ENCODE peak calls at places on chromosomes 16 and 17, in nine cellular contexts. V, A, O, H, Y, S, Z, G and K are unnamed samples.

GRCh38 chr17:65139045-65139764 is 2.0 kb downstream of the RGS9 start:
- DNase-seq in V (no peak), A (no peak), O (no peak), H (no peak), Y (no peak), S (no peak), Z (no peak), G (no peak), K (no peak)

GRCh38 chr17:17420561-17421269 is 56.1 kb upstream of the MED9 start:
- DNase-seq in V (no peak), A (no peak), O (peak), H (no peak), Y (no peak), S (no peak), Z (no peak), G (peak), K (peak)

GRCh38 chr17:69018022-69018615 is 42.6 kb downstream of the ABCA9 start:
- DNase-seq in V (no peak), A (no peak), O (no peak), H (no peak), Y (no peak), S (no peak), Z (no peak), G (no peak), K (no peak)

GRCh38 chr17:17613708-17614114 is 22.2 kb upstream of the PEMT start:
- DNase-seq in V (no peak), A (no peak), O (peak), H (no peak), Y (peak), S (peak), Z (peak), G (peak), K (peak)

GRCh38 chr17:36722121-36722902 is 120.9 kb downstream of the MRM1 start:
- DNase-seq in V (no peak), A (peak), O (peak), H (no peak), Y (peak), S (no peak), Z (peak), G (peak), K (no peak)

GRCh38 chr17:40535438-40535837 is 29.8 kb downstream of the CCR7 start:
- DNase-seq in V (no peak), A (no peak), O (no peak), H (no peak), Y (no peak), S (no peak), Z (no peak), G (no peak), K (no peak)

GRCh38 chr17:78677303-78678219 is 100.4 kb upstream of the DNAH17 start:
- DNase-seq in V (no peak), A (peak), O (no peak), H (no peak), Y (no peak), S (peak), Z (no peak), G (no peak), K (no peak)

GRCh38 chr16:14286381-14287230 is 215.5 kb downstream of the MRTFB start:
- DNase-seq in V (no peak), A (no peak), O (no peak), H (no peak), Y (no peak), S (no peak), Z (peak), G (no peak), K (no peak)

GRCh38 chr17:8954339-8954738 is 11.2 kb downstream of the PIK3R5 start:
- DNase-seq in V (no peak), A (peak), O (no peak), H (peak), Y (peak), S (no peak), Z (no peak), G (peak), K (peak)

GRCh38 chr17:1965556-1966273 is 59.4 kb downstream of the RTN4RL1 start:
- DNase-seq in V (no peak), A (no peak), O (no peak), H (no peak), Y (no peak), S (no peak), Z (no peak), G (no peak), K (no peak)

GRCh38 chr16:5024632-5025031 is 9.1 kb downstream of the NAGPA start:
- DNase-seq in V (no peak), A (no peak), O (no peak), H (no peak), Y (peak), S (peak), Z (peak), G (no peak), K (no peak)

GRCh38 chr16:79261461-79261860 is 339.1 kb downstream of the MAF start:
- DNase-seq in V (no peak), A (peak), O (no peak), H (no peak), Y (peak), S (no peak), Z (no peak), G (no peak), K (peak)

GRCh38 chr16:70751593-70751992 is 49.4 kb downstream of the VAC14 start:
- DNase-seq in V (no peak), A (peak), O (no peak), H (no peak), Y (peak), S (no peak), Z (no peak), G (no peak), K (no peak)

GRCh38 chr17:8791910-8792270 is 7.3 kb downstream of the MFSD6L start:
- DNase-seq in V (no peak), A (no peak), O (peak), H (no peak), Y (no peak), S (no peak), Z (peak), G (no peak), K (no peak)

GRCh38 chr17:40090234-40091111 is 9.9 kb downstream of the NR1D1 start:
- DNase-seq in V (no peak), A (no peak), O (no peak), H (no peak), Y (no peak), S (no peak), Z (no peak), G (peak), K (no peak)

GRCh38 chr17:39667262-39668140 is 752 bp upstream of the PNMT start:
- DNase-seq in V (no peak), A (peak), O (no peak), H (no peak), Y (peak), S (no peak), Z (no peak), G (no peak), K (no peak)

GRCh38 chr17:60165976-60166375 is 16.2 kb downstream of the CA4 start:
- DNase-seq in V (no peak), A (no peak), O (no peak), H (no peak), Y (peak), S (no peak), Z (no peak), G (no peak), K (no peak)

GRCh38 chr17:76385892-76386786 is 1.7 kb downstream of the SPHK1 start:
- DNase-seq in V (peak), A (peak), O (peak), H (no peak), Y (peak), S (peak), Z (peak), G (peak), K (peak)

GRCh38 chr16:75219838-75220237 is 1.1 kb downstream of the CTRB1 start:
- DNase-seq in V (no peak), A (no peak), O (no peak), H (no peak), Y (no peak), S (no peak), Z (no peak), G (no peak), K (no peak)

DNA sequence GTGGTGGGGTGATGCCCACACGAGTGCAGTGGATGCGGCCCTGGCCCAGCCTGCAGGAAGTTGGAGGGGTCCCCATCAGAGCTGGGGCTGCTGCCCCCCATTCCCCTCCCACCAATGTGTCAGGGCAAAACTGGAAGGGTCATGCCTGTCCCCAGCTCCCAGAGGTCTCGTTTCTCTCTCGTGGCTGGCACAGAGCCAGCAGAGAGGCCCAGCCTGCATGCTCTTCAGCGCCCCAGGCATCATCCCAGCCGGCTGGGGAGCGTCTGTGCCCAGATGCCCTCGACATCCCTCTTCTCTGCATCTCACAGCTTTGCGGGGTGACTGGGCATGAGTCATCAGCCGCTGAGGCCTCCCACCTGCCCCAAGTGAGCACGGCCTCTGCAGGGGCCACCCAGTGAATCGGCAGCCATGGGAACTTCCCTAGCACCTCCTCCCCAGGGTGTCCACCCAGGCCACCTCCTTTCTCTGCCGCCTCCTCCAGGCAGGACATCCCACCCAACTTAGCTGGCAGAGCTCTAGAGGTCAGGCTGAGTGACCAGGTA is 9.8 kb upstream of the CSNK1D start:
- DNase-seq in V (no peak), A (no peak), O (peak), H (no peak), Y (no peak), S (peak), Z (no peak), G (peak), K (no peak)
- TF ChIP-seq POLR2A in V (no peak), A (no peak), O (peak), H (no peak), Y (no peak), S (no peak), Z (no peak), G (no peak), K (no peak)

DNA sequence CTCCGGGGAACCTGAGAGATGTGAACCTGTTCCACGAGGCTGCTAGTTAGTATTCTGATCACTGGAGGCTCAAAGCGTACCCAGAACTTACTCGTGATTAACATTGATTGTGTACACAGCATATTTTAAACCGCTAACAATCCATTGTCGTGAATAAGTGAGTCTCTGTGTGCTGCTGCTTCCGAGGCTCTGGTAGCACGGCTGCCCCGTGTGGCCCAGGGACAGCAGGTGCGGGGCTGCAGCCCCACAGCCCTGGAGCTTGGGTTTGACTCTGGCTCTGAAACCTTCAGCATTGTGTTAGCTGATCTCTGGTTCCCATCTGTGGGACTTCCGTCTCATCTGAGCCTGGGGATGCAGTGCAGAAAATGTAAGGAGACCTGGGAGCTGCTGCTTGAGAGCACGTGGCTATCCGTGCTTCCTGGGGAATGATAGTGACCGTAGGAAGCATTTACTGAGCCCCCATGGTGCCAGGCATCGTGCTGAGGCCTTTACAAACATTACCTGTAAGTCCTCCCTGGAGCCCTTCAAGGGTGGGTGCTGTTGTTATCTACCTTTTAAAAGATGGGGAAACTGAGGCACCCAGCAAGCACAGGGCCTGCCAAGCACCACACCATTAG is 190.8 kb upstream of the CHMP6 start:
- DNase-seq in V (peak), A (no peak), O (no peak), H (no peak), Y (no peak), S (no peak), Z (no peak), G (no peak), K (peak)
- TF ChIP-seq CTCF in V (no peak), A (no peak), O (no peak), H (no peak), Y (no peak), S (no peak), Z (no peak), G (no peak), K (no peak)

GRCh38 chr17:45149037-45149668 is 878 bp downstream of the HEXIM1 start:
- DNase-seq in V (peak), A (peak), O (peak), H (no peak), Y (peak), S (peak), Z (peak), G (peak), K (peak)

GRCh38 chr17:45150911-45151809 is 2.9 kb downstream of the HEXIM1 start:
- DNase-seq in V (no peak), A (no peak), O (no peak), H (no peak), Y (no peak), S (no peak), Z (peak), G (no peak), K (no peak)

GRCh38 chr17:45148183-45149036 is at the start of gene HEXIM1:
- DNase-seq in V (peak), A (peak), O (peak), H (peak), Y (peak), S (peak), Z (peak), G (peak), K (peak)

GRCh38 chr17:45147581-45148182 is 593 bp upstream of the HEXIM1 start:
- DNase-seq in V (peak), A (peak), O (peak), H (no peak), Y (peak), S (peak), Z (peak), G (peak), K (peak)

DNA sequence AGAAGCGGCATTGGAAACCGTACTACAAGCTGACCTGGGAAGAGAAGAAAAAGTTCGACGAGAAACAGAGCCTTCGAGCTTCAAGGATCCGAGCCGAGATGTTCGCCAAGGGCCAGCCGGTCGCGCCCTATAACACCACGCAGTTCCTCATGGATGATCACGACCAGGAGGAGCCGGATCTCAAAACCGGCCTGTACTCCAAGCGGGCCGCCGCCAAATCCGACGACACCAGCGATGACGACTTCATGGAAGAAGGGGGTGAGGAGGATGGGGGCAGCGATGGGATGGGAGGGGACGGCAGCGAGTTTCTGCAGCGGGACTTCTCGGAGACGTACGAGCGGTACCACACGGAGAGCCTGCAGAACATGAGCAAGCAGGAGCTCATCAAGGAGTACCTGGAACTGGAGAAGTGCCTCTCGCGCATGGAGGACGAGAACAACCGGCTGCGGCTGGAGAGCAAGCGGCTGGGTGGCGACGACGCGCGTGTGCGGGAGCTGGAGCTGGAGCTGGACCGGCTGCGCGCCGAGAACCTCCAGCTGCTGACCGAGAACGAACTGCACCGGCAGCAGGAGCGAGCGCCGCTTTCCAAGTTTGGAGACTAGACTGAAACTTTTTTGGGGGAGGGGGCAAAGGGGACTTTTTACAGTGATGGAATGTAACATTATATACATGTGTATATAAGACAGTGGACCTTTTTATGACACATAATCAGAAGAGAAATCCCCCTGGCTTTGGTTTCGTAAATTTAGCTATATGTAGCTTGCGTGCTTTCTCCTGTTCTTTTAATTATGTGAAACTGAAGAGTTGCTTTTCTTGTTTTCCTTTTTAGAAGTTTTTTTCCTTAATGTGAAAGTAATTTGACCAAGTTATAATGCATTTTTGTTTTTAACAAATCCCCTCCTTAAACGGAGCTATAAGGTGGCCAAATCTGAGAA is 1.7 kb downstream of the HEXIM1 start:
- DNase-seq in V (peak), A (peak), O (peak), H (no peak), Y (peak), S (peak), Z (peak), G (peak), K (peak)
- TF ChIP-seq POLR2A in V (no peak), A (no peak), O (no peak), H (no peak), Y (peak), S (peak), Z (peak), G (no peak), K (no peak)

DNA sequence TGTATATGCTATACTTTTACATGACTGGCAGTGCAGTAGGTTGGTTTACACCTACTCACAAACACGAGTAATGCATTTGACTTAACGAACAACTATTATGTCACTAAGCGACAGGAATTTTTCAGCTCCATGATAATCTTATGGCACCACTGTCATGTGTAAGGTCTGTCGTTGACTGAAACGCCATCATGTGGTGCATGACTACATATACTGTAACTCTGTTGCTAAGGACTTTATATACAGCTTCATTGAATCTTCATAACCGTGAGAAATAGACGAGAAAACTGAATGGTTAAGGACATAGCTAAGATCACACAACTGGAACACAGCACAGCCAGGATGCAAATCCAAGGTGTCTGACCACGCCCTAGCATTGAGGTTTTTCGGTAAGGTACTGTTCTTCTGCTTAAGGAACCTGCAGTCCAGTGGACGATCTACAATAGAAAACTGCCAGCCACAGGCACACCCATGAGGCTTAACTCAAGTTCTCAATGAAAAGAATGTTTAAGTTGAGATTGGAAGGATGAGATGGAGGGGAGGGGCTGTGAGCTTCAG is 3.3 kb downstream of the CFAP20 start:
- DNase-seq in V (no peak), A (no peak), O (no peak), H (no peak), Y (no peak), S (no peak), Z (no peak), G (no peak), K (no peak)
- TF ChIP-seq CTCF in V (no peak), A (no peak), O (no peak), H (no peak), Y (no peak), S (no peak), Z (no peak), G (no peak), K (no peak)

GRCh38 chr16:27374794-27375499 is 27.0 kb upstream of the IL21R start:
- DNase-seq in V (no peak), A (peak), O (peak), H (no peak), Y (peak), S (peak), Z (peak), G (peak), K (peak)
- TF ChIP-seq POLR2A in V (no peak), A (no peak), O (no peak), H (no peak), Y (no peak), S (no peak), Z (no peak), G (no peak), K (no peak)

GRCh38 chr17:3004150-3004801 is 59.1 kb downstream of the OR1D5 start:
- DNase-seq in V (peak), A (peak), O (peak), H (peak), Y (peak), S (peak), Z (peak), G (peak), K (peak)

GRCh38 chr17:3006801-3007200 is 56.6 kb downstream of the OR1D5 start:
- DNase-seq in V (no peak), A (peak), O (no peak), H (no peak), Y (no peak), S (no peak), Z (no peak), G (no peak), K (no peak)

GRCh38 chr17:3005696-3006095 is 57.7 kb downstream of the OR1D5 start:
- DNase-seq in V (no peak), A (peak), O (no peak), H (no peak), Y (no peak), S (no peak), Z (no peak), G (no peak), K (no peak)

GRCh38 chr17:3003401-3004149 is 59.8 kb downstream of the OR1D5 start:
- DNase-seq in V (no peak), A (peak), O (no peak), H (no peak), Y (peak), S (no peak), Z (no peak), G (peak), K (no peak)

DNA sequence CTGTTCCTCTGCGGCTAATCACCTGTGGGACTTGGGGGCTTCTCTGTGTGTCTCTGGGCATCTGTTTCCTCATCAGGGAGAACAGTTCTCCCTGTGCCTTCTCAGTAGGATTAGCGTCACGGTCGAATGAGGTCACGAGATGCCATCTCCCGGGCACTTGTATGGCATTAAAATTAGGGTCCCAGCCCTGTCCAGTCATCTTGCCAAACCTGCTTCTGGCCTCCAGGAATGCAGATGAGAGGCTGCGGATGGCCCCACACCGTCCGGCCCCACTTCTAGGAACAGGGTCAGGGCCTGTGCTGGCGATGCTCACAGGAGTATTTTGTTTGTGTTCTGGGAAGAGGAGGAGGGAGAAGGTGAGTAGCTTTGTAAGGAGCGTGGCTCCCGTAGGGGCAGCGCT is 58.5 kb downstream of the OR1D5 start:
- DNase-seq in V (no peak), A (no peak), O (no peak), H (no peak), Y (no peak), S (no peak), Z (no peak), G (no peak), K (no peak)
- TF ChIP-seq CTCF in V (no peak), A (no peak), O (no peak), H (no peak), Y (no peak), S (no peak), Z (no peak), G (no peak), K (no peak)

GRCh38 chr16:24539295-24539849 is at the start of gene RBBP6:
- DNase-seq in V (peak), A (peak), O (peak), H (peak), Y (peak), S (peak), Z (peak), G (peak), K (peak)
- TF ChIP-seq POLR2A in V (peak), A (peak), O (peak), H (peak), Y (peak), S (peak), Z (peak), G (peak), K (peak)

GRCh38 chr17:83091257-83092141 is 12.1 kb downstream of the METRNL start:
- DNase-seq in V (no peak), A (no peak), O (no peak), H (no peak), Y (peak), S (no peak), Z (no peak), G (no peak), K (no peak)
- TF ChIP-seq CTCF in V (no peak), A (no peak), O (no peak), H (no peak), Y (no peak), S (no peak), Z (no peak), G (no peak), K (no peak)

GRCh38 chr16:9090101-9090959 is 1.1 kb upstream of the HAPSTR1 start:
- DNase-seq in V (peak), A (peak), O (no peak), H (no peak), Y (peak), S (no peak), Z (peak), G (peak), K (peak)
- TF ChIP-seq POLR2A in V (no peak), A (no peak), O (no peak), H (no peak), Y (no peak), S (peak), Z (no peak), G (peak), K (no peak)